ENCODE peak calls at places on chromosomes 7 and 10, in four cellular contexts. F, Y, T and D are unnamed samples.
A peak's percentile ranks its signal among the peaks of the same experiment; 100 is the strongest.

GRCh38 chr10:35913628-35914027 is 271.5 kb upstream of the FZD8 start:
- DNase-seq in F (no peak), Y (no peak), T (no peak), D (no peak)

GRCh38 chr10:33006342-33006887 is 48.4 kb upstream of the ITGB1 start:
- DNase-seq in F (no peak), Y (no peak), T (no peak), D (no peak)

GRCh38 chr7:44212581-44213184 is 11.9 kb downstream of the YKT6 start:
- DNase-seq in F (no peak), Y (no peak), T (no peak), D (no peak)

GRCh38 chr7:155378580-155378934 is 79.4 kb upstream of the EN2 start:
- DNase-seq in F (no peak), Y (no peak), T (no peak), D (no peak)

GRCh38 chr10:119263966-119264621 is 56.7 kb downstream of the GRK5 start:
- DNase-seq in F (no peak), Y (no peak), T (no peak), D (no peak)

GRCh38 chr10:84135836-84136235 is 3.5 kb upstream of the GHITM start:
- DNase-seq in F (no peak), Y (no peak), T (no peak), D (no peak)

GRCh38 chr10:25026463-25026862 is 10.1 kb downstream of the THNSL1 start:
- DNase-seq in F (no peak), Y (no peak), T (no peak), D (no peak)

GRCh38 chr7:118153551-118154177 is 30.3 kb upstream of the LSM8 start:
- DNase-seq in F (no peak), Y (peak; percentile 14), T (no peak), D (peak; percentile 58)

GRCh38 chr10:122665946-122666345 is 33.7 kb downstream of the C10orf120 start:
- DNase-seq in F (no peak), Y (no peak), T (no peak), D (no peak)

GRCh38 chr10:11863353-11864105 is 40.4 kb downstream of the PROSER2 start:
- DNase-seq in F (peak; percentile 76), Y (no peak), T (no peak), D (no peak)

GRCh38 chr10:111707066-111707465 is 476.5 kb downstream of the GPAM start:
- DNase-seq in F (no peak), Y (no peak), T (no peak), D (no peak)

GRCh38 chr10:50394832-50395231 is 143.5 kb upstream of the ASAH2 start:
- DNase-seq in F (no peak), Y (no peak), T (no peak), D (no peak)

GRCh38 chr10:50393784-50394183 is 142.5 kb upstream of the ASAH2 start:
- DNase-seq in F (no peak), Y (no peak), T (no peak), D (no peak)

GRCh38 chr10:50395279-50395678 is 144.0 kb upstream of the ASAH2 start:
- DNase-seq in F (no peak), Y (no peak), T (no peak), D (no peak)

GRCh38 chr10:50392426-50392825 is 141.1 kb upstream of the ASAH2 start:
- DNase-seq in F (no peak), Y (no peak), T (no peak), D (no peak)

DNA sequence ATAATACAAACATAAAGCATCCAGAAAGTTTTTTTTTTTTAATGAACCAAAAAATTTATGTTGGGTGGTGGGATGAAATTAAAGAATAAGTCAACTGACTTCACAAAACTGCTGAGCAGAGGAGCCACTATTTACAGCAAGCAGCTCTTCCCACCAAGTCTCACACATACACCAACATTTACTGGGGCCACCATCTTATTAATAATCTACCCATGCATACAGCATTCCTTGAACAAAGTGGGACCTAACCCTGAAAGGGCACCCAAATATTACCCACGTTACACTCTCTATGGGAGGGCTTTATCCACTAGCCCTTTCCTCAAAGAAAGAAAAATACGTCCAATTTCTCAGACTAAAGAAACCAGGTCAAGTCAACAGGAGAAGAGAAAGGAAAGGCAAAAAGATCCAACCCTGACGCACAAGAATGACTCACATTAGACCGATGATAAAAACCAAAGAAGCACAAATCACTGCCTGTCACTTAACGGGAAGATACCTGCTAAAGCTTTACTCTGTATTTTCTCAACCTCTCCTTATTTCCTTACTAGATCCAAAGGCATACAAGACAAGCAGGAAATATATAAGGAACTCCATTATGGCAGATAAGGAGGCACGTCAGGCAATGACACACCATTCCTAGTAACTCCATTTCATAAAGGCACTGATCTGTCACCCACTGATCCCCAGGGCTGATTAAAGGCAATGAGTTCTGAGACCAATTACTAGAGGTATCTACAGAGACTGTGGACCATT is 141.8 kb upstream of the ASAH2 start:
- DNase-seq in F (no peak), Y (no peak), T (no peak), D (peak; percentile 38)
- TF ChIP-seq NRF1 in F (no peak), Y (no peak), T (no peak), D (no peak)

GRCh38 chr10:97075961-97076525 is 109.7 kb downstream of the SLIT1 start:
- DNase-seq in F (no peak), Y (peak; percentile 53), T (no peak), D (no peak)
- TF ChIP-seq NRF1 in F (no peak), Y (no peak), T (no peak), D (no peak)

GRCh38 chr7:104767826-104768536 is 246.0 kb upstream of the KMT2E start:
- DNase-seq in F (no peak), Y (no peak), T (no peak), D (no peak)
- TF ChIP-seq NRF1 in F (no peak), Y (no peak), T (no peak), D (no peak)

GRCh38 chr10:8049151-8049873 is 5.2 kb upstream of the GATA3 start:
- DNase-seq in F (no peak), Y (peak; percentile 60), T (peak; percentile 73), D (no peak)
- TF ChIP-seq NRF1 in F (no peak), Y (no peak), T (no peak), D (no peak)

DNA sequence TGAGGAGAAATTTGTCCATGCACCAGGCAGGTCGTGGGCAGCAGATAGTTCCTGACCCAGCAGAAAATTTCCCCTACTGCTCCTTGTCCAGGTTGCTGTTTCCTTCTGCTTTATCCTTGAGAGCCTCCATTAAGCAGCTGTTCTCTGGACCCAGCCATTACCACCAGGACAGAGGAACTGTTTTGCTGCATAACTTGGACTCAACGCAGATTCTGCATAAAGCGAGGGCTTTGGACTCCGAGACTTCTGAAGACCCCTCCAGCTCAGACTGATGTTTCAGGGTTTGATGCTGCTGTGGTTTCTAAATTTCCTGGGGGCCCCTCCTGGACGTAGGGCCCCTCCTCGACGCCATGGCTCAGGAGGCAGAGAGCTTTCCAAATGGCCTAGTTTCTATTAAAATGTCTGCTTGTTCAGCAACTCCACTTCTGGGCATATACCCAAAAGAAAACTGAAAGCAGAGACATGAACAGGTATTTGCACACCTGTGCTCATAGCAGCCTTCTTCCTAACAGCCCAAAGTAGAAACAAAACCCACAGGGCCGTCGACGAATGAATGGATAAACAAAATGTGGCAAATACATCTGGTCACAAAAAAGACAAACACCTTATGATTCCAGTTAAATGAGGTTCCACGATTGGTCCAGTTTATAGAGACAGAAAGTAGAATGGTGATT is 28.3 kb upstream of the LMTK2 start:
- DNase-seq in F (no peak), Y (no peak), T (no peak), D (no peak)
- TF ChIP-seq NRF1 in F (no peak), Y (no peak), T (no peak), D (no peak)